ENCODE peak calls at places on chromosomes 4 and X, in six cellular contexts. One of them, this sample, is unnamed.

GRCh38 chr4:3875466-3875865 is 109.3 kb downstream of the ADRA2C start:
- DNase-seq in neural progenitor cell: no peak
- DNase-seq in Peyer's patch: no peak
- DNase-seq in heart right ventricle: no peak
- DNase-seq in sigmoid colon: peak; percentile 17
- DNase-seq in tibial artery: no peak
- DNase-seq in this sample: no peak

GRCh38 chrX:65874765-65875164 is 165.1 kb downstream of the VSIG4 start:
- DNase-seq in heart right ventricle: no peak
- DNase-seq in sigmoid colon: no peak
- DNase-seq in neural progenitor cell: no peak
- DNase-seq in tibial artery: no peak
- DNase-seq in Peyer's patch: no peak
- DNase-seq in this sample: no peak

GRCh38 chrX:108199691-108200090 is 108.1 kb downstream of the ATG4A start:
- DNase-seq in heart right ventricle: no peak
- DNase-seq in sigmoid colon: no peak
- DNase-seq in Peyer's patch: no peak
- DNase-seq in tibial artery: no peak
- DNase-seq in neural progenitor cell: peak; percentile 44
- DNase-seq in this sample: no peak

GRCh38 chr4:168825975-168826374 is 184.1 kb downstream of the CBR4 start:
- DNase-seq in sigmoid colon: no peak
- DNase-seq in neural progenitor cell: no peak
- DNase-seq in heart right ventricle: no peak
- DNase-seq in tibial artery: no peak
- DNase-seq in Peyer's patch: no peak
- DNase-seq in this sample: no peak

GRCh38 chrX:74270393-74270792 is 33.6 kb upstream of the ZCCHC13 start:
- DNase-seq in neural progenitor cell: no peak
- DNase-seq in heart right ventricle: no peak
- DNase-seq in Peyer's patch: no peak
- DNase-seq in tibial artery: no peak
- DNase-seq in sigmoid colon: no peak
- DNase-seq in this sample: no peak

GRCh38 chr4:15855804-15856475 is 77.8 kb downstream of the CD38 start:
- DNase-seq in sigmoid colon: peak; percentile 71
- DNase-seq in neural progenitor cell: no peak
- DNase-seq in Peyer's patch: no peak
- DNase-seq in heart right ventricle: peak; percentile 64
- DNase-seq in tibial artery: peak; percentile 91
- DNase-seq in this sample: peak; percentile 54

GRCh38 chr4:69831646-69832325 is 28.2 kb downstream of the SULT1E1 start:
- DNase-seq in heart right ventricle: peak; percentile 13
- DNase-seq in neural progenitor cell: no peak
- DNase-seq in Peyer's patch: peak; percentile 55
- DNase-seq in tibial artery: no peak
- DNase-seq in sigmoid colon: no peak
- DNase-seq in this sample: peak; percentile 50

GRCh38 chrX:69664693-69665092 is 48.8 kb downstream of the EDA start:
- DNase-seq in tibial artery: no peak
- DNase-seq in sigmoid colon: no peak
- DNase-seq in heart right ventricle: no peak
- DNase-seq in neural progenitor cell: no peak
- DNase-seq in Peyer's patch: no peak
- DNase-seq in this sample: no peak

GRCh38 chr4:78706302-78706701 is 69.8 kb upstream of the BMP2K start:
- DNase-seq in heart right ventricle: no peak
- DNase-seq in sigmoid colon: no peak
- DNase-seq in Peyer's patch: no peak
- DNase-seq in tibial artery: no peak
- DNase-seq in neural progenitor cell: no peak
- DNase-seq in this sample: no peak

GRCh38 chrX:5726246-5726645 is 502.4 kb downstream of the NLGN4X start:
- DNase-seq in Peyer's patch: no peak
- DNase-seq in sigmoid colon: no peak
- DNase-seq in tibial artery: no peak
- DNase-seq in heart right ventricle: no peak
- DNase-seq in neural progenitor cell: no peak
- DNase-seq in this sample: peak; percentile 52

GRCh38 chr4:113222006-113222405 is 172.6 kb downstream of the ANK2 start:
- DNase-seq in sigmoid colon: no peak
- DNase-seq in tibial artery: no peak
- DNase-seq in heart right ventricle: no peak
- DNase-seq in neural progenitor cell: no peak
- DNase-seq in Peyer's patch: no peak
- DNase-seq in this sample: no peak

GRCh38 chr4:142044271-142044670 is 407.9 kb downstream of the IL15 start:
- DNase-seq in neural progenitor cell: no peak
- DNase-seq in heart right ventricle: no peak
- DNase-seq in sigmoid colon: no peak
- DNase-seq in tibial artery: no peak
- DNase-seq in Peyer's patch: no peak
- DNase-seq in this sample: no peak

GRCh38 chr4:47466061-47466785 is 2.7 kb upstream of the COMMD8 start:
- DNase-seq in neural progenitor cell: no peak
- DNase-seq in heart right ventricle: no peak
- DNase-seq in Peyer's patch: no peak
- DNase-seq in tibial artery: no peak
- DNase-seq in sigmoid colon: no peak
- DNase-seq in this sample: no peak

GRCh38 chrX:106436695-106437094 is 175.1 kb upstream of the RADX start:
- DNase-seq in heart right ventricle: no peak
- DNase-seq in sigmoid colon: no peak
- DNase-seq in neural progenitor cell: no peak
- DNase-seq in Peyer's patch: no peak
- DNase-seq in tibial artery: no peak
- DNase-seq in this sample: no peak

GRCh38 chrX:106437407-106437806 is 174.4 kb upstream of the RADX start:
- DNase-seq in Peyer's patch: no peak
- DNase-seq in heart right ventricle: no peak
- DNase-seq in sigmoid colon: no peak
- DNase-seq in tibial artery: no peak
- DNase-seq in neural progenitor cell: peak; percentile 4
- DNase-seq in this sample: no peak
- H3K4me3 ChIP-seq in Peyer's patch: no peak overlapping the region
- H3K4me3 ChIP-seq in heart right ventricle: no peak overlapping the region
- H3K4me3 ChIP-seq in sigmoid colon: no peak overlapping the region
- H3K4me3 ChIP-seq in tibial artery: no peak overlapping the region
- H3K4me3 ChIP-seq in neural progenitor cell: no peak overlapping the region
- H3K4me3 ChIP-seq in this sample: no peak overlapping the region

GRCh38 chr4:1078490-1078889 is 34.9 kb downstream of the RNF212 start:
- DNase-seq in heart right ventricle: no peak
- DNase-seq in Peyer's patch: peak; percentile 23
- DNase-seq in neural progenitor cell: no peak
- DNase-seq in tibial artery: no peak
- DNase-seq in sigmoid colon: no peak
- DNase-seq in this sample: no peak
- H3K4me3 ChIP-seq in heart right ventricle: no peak overlapping the region
- H3K4me3 ChIP-seq in Peyer's patch: no peak overlapping the region
- H3K4me3 ChIP-seq in neural progenitor cell: no peak overlapping the region
- H3K4me3 ChIP-seq in tibial artery: no peak overlapping the region
- H3K4me3 ChIP-seq in sigmoid colon: no peak overlapping the region
- H3K4me3 ChIP-seq in this sample: no peak overlapping the region

DNA sequence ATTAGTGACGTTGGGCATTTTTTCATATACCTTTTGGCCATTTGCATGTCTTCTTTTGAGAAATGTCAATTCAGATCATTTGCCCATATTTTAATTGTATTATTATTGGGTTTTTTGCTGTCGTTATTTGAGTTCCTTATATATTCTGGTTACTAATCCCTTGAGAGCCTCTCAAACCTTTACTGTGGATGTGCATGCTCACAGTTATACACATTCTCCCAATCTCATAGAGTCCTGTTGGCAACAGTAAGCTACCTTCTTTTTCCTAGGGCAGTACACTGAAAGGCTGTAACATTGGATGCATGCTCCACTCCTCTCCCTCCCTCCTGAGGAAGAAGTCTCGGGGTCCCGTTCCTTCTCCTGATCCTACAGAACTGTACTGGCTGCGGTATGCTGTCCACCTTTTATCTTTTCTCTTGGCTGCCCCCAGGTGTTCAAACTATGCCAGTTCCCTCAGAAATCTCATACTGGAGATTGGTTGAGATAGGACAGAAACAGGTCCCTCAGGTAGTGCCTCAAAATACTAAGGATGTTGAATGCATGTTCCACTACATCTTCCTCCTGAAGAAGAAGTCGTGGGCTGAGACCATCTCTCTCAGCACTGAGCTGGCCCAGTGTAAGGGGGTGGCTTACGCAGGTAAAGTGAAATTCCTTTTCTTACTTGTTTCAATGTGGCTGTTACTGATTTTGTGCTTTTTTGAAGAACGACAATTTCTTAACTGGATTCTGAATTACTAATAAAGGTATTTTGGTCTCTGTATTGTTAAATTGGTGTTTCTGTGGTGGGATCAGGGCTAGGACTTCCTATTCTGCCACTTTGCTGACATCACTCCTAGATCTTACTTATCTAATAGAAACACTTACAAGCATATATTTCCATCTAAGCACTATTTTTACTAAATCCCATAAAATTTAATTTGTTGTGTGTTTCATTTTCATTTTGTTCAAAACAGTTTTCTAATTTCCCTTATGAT is 145.4 kb upstream of the HUWE1 start:
- DNase-seq in heart right ventricle: no peak
- DNase-seq in sigmoid colon: no peak
- DNase-seq in Peyer's patch: peak; percentile 53
- DNase-seq in neural progenitor cell: peak; percentile 45
- DNase-seq in tibial artery: no peak
- DNase-seq in this sample: no peak
- H3K4me3 ChIP-seq in heart right ventricle: no peak overlapping the region
- H3K4me3 ChIP-seq in sigmoid colon: no peak overlapping the region
- H3K4me3 ChIP-seq in Peyer's patch: no peak overlapping the region
- H3K4me3 ChIP-seq in neural progenitor cell: no peak overlapping the region
- H3K4me3 ChIP-seq in tibial artery: no peak overlapping the region
- H3K4me3 ChIP-seq in this sample: no peak overlapping the region

GRCh38 chr4:635851-636627 is 10.7 kb downstream of the PDE6B start:
- DNase-seq in neural progenitor cell: peak; percentile 1
- DNase-seq in Peyer's patch: no peak
- DNase-seq in tibial artery: peak; percentile 44
- DNase-seq in sigmoid colon: peak; percentile 46
- DNase-seq in heart right ventricle: no peak
- DNase-seq in this sample: peak; percentile 35
- H3K4me3 ChIP-seq in neural progenitor cell: no peak overlapping the region
- H3K4me3 ChIP-seq in Peyer's patch: no peak overlapping the region
- H3K4me3 ChIP-seq in tibial artery: no peak overlapping the region
- H3K4me3 ChIP-seq in sigmoid colon: no peak overlapping the region
- H3K4me3 ChIP-seq in heart right ventricle: no peak overlapping the region
- H3K4me3 ChIP-seq in this sample: no peak overlapping the region

GRCh38 chr4:108333353-108333920 is 164.7 kb upstream of the LEF1 start:
- DNase-seq in Peyer's patch: no peak
- DNase-seq in heart right ventricle: no peak
- DNase-seq in tibial artery: no peak
- DNase-seq in neural progenitor cell: no peak
- DNase-seq in sigmoid colon: no peak
- DNase-seq in this sample: no peak
- H3K4me3 ChIP-seq in Peyer's patch: no peak overlapping the region
- H3K4me3 ChIP-seq in heart right ventricle: no peak overlapping the region
- H3K4me3 ChIP-seq in tibial artery: no peak overlapping the region
- H3K4me3 ChIP-seq in neural progenitor cell: no peak overlapping the region
- H3K4me3 ChIP-seq in sigmoid colon: no peak overlapping the region
- H3K4me3 ChIP-seq in this sample: no peak overlapping the region